ENCODE peak calls at places on chromosomes 16 and 17, in four cellular contexts. E, I, V and W are unnamed samples.
A peak's percentile ranks its signal among the peaks of the same experiment; 100 is the strongest.

GRCh38 chr16:50144211-50144610 is 8.9 kb upstream of the TENT4B start:
- DNase-seq in E (no peak), I (no peak), V (no peak), W (no peak)

GRCh38 chr17:18181358-18181757 is 2.3 kb upstream of the ALKBH5 start:
- DNase-seq in E (no peak), I (no peak), V (no peak), W (peak; percentile 29)

GRCh38 chr16:2786061-2786825 is 1.1 kb downstream of the PRSS33 start:
- DNase-seq in E (no peak), I (no peak), V (no peak), W (no peak)

GRCh38 chr17:82489117-82489516 is 30.4 kb upstream of the FOXK2 start:
- DNase-seq in E (no peak), I (no peak), V (no peak), W (peak; percentile 65)

GRCh38 chr17:40564195-40564882 is 933 bp downstream of the CCR7 start:
- DNase-seq in E (no peak), I (no peak), V (no peak), W (no peak)

GRCh38 chr16:31501226-31501965 is 6.8 kb downstream of the RUSF1 start:
- DNase-seq in E (no peak), I (no peak), V (no peak), W (no peak)

GRCh38 chr17:82320956-82321927 is 3.8 kb upstream of the CD7 start:
- DNase-seq in E (peak; percentile 84), I (no peak), V (no peak), W (no peak)

GRCh38 chr17:9290226-9290613 is 268.9 kb downstream of the NTN1 start:
- DNase-seq in E (no peak), I (no peak), V (no peak), W (no peak)

GRCh38 chr17:62819511-62820221 is 11.6 kb upstream of the MARCHF10 start:
- DNase-seq in E (no peak), I (peak; percentile 90), V (peak; percentile 77), W (peak; percentile 99)

DNA sequence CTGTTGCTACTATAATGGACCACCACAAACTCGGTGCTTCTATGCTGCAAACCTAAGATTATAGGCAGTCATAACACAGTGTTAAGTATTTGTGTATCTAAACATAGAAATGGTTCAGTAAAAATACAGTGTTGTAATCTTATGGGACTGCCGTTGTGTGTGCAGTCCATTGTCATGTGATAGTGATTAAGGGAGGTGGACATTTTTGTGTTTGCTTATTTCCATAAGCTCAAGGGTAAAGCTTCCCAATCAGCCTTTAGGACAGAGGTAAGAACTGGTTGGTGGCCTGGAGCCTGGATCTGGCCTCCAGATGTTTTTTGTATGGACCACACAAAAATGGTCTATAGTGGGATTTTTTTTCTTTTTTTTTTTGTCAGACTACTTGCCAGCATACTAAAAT is 29.9 kb downstream of the WWOX start:
- DNase-seq in E (no peak), I (no peak), V (no peak), W (no peak)
- H3K9me1 ChIP-seq in E (no peaks in the 10 kb centered on the region), I (no peaks in the 10 kb centered on the region), V (no peaks in the 10 kb centered on the region), W (no peaks in the 10 kb centered on the region)

GRCh38 chr17:65052585-65052984 is 4.0 kb downstream of the GNA13 start:
- DNase-seq in E (no peak), I (no peak), V (no peak), W (no peak)
- H3K9me1 ChIP-seq in E (no peaks in the 10 kb centered on the region), I (no peaks in the 10 kb centered on the region), V (peaks cover 3% of the 10 kb centered on the region), W (peaks cover 8% of the 10 kb centered on the region)

GRCh38 chr16:74749291-74750055 is 25.1 kb downstream of the FA2H start:
- DNase-seq in E (no peak), I (no peak), V (no peak), W (no peak)
- H3K9me1 ChIP-seq in E (no peaks in the 10 kb centered on the region), I (no peaks in the 10 kb centered on the region), V (no peaks in the 10 kb centered on the region), W (no peaks in the 10 kb centered on the region)

GRCh38 chr16:17602678-17603077 is 131.9 kb upstream of the XYLT1 start:
- DNase-seq in E (no peak), I (no peak), V (no peak), W (no peak)
- H3K9me1 ChIP-seq in E (no peaks in the 10 kb centered on the region), I (no peaks in the 10 kb centered on the region), V (no peaks in the 10 kb centered on the region), W (no peaks in the 10 kb centered on the region)

DNA sequence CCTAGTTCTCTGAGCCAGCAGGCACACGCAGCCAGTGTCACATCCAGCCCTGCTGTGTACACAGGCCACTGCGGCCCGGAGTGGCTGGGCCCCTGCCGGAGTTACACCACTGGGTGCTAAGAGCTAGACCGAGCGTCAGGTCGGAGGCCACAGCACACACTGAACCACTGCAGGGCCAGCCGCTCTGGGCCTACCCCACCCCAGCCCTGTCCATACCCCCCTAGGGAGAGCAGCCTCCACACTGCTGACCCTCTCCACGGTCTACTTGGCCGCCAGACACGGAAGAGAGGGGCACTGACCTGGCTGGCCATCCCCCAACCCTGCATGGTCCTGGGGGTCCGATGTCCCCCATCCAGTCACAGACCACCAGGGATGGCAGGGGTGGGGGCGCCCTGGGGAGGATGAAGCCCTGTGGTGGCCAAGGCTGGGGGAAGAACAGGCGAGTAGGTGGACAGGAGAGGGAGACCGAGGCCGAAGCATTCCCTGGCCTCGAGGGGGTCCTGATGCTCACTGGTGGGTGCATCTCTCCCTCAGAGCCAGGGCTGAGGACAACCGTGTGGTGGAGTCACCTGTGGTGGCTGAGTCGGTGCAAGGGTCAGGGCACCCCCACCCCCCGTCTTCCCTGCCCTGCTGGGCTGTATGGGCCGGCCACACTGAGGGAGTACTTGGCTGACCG is 34.9 kb upstream of the ZC3H18 start:
- DNase-seq in E (no peak), I (no peak), V (no peak), W (no peak)
- H3K9me1 ChIP-seq in E (no peaks in the 10 kb centered on the region), I (no peaks in the 10 kb centered on the region), V (no peaks in the 10 kb centered on the region), W (no peaks in the 10 kb centered on the region)

GRCh38 chr16:57469917-57470470 is 7.5 kb downstream of the POLR2C start:
- DNase-seq in E (no peak), I (no peak), V (no peak), W (no peak)
- H3K9me1 ChIP-seq in E (peaks cover 3% of the 10 kb centered on the region), I (no peaks in the 10 kb centered on the region), V (no peaks in the 10 kb centered on the region), W (no peaks in the 10 kb centered on the region)

DNA sequence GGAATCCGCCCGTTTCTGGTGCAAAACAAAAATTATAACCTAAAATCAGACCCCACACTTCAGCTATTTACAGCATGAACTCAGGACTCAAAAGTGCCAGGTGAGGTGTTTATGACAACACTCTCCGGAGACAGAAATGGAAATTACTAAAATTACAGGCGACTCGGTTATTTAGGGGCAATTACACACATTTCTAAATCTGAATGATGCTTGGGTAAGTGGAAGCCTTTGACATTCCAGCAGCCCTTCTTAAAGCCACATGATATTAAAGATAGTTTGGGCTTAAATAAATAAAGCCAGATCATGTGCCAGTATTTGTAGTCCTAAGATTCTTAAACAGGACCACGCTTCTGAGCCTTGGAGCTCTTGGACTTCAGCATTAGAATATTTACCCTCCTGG is 36.7 kb upstream of the PMP22 start:
- DNase-seq in E (no peak), I (no peak), V (no peak), W (no peak)
- H3K9me1 ChIP-seq in E (no peaks in the 10 kb centered on the region), I (no peaks in the 10 kb centered on the region), V (no peaks in the 10 kb centered on the region), W (peaks cover 8% of the 10 kb centered on the region)